ENCODE peak calls at places on chromosomes 1 and 21, in nine cellular contexts. One of them, this sample, is unnamed.

GRCh38 chr21:29187939-29188338 is 57.5 kb downstream of the MAP3K7CL start:
- DNase-seq in RWPE1: peak
- DNase-seq in esophagus muscularis mucosa: no peak
- DNase-seq in GM10248: no peak
- DNase-seq in progenitor cell of endocrine pancreas: no peak
- DNase-seq in mammary epithelial cell: peak
- DNase-seq in cardiac muscle cell: peak
- DNase-seq in Peyer's patch: peak
- DNase-seq in fibroblast of lung: peak
- DNase-seq in this sample: no peak

GRCh38 chr1:230315099-230315498 is 111.0 kb downstream of the PGBD5 start:
- DNase-seq in mammary epithelial cell: no peak
- DNase-seq in esophagus muscularis mucosa: no peak
- DNase-seq in progenitor cell of endocrine pancreas: no peak
- DNase-seq in Peyer's patch: no peak
- DNase-seq in fibroblast of lung: no peak
- DNase-seq in cardiac muscle cell: no peak
- DNase-seq in RWPE1: no peak
- DNase-seq in GM10248: no peak
- DNase-seq in this sample: no peak

GRCh38 chr1:241957692-241958494 is at the start of gene BECN2:
- DNase-seq in Peyer's patch: no peak
- DNase-seq in cardiac muscle cell: no peak
- DNase-seq in fibroblast of lung: no peak
- DNase-seq in mammary epithelial cell: no peak
- DNase-seq in GM10248: no peak
- DNase-seq in RWPE1: no peak
- DNase-seq in progenitor cell of endocrine pancreas: no peak
- DNase-seq in esophagus muscularis mucosa: no peak
- DNase-seq in this sample: no peak

GRCh38 chr1:87684194-87684593 is 355.5 kb downstream of the LMO4 start:
- DNase-seq in fibroblast of lung: peak
- DNase-seq in Peyer's patch: no peak
- DNase-seq in GM10248: no peak
- DNase-seq in esophagus muscularis mucosa: no peak
- DNase-seq in cardiac muscle cell: peak
- DNase-seq in RWPE1: peak
- DNase-seq in mammary epithelial cell: no peak
- DNase-seq in progenitor cell of endocrine pancreas: no peak
- DNase-seq in this sample: no peak

GRCh38 chr1:17831619-17832018 is 76.5 kb downstream of the ACTL8 start:
- DNase-seq in Peyer's patch: peak
- DNase-seq in GM10248: no peak
- DNase-seq in mammary epithelial cell: peak
- DNase-seq in esophagus muscularis mucosa: no peak
- DNase-seq in progenitor cell of endocrine pancreas: peak
- DNase-seq in cardiac muscle cell: peak
- DNase-seq in fibroblast of lung: peak
- DNase-seq in RWPE1: peak
- DNase-seq in this sample: no peak

GRCh38 chr1:1137256-1138045 is 21.6 kb upstream of the C1orf159 start:
- DNase-seq in GM10248: peak
- DNase-seq in esophagus muscularis mucosa: no peak
- DNase-seq in fibroblast of lung: no peak
- DNase-seq in progenitor cell of endocrine pancreas: no peak
- DNase-seq in mammary epithelial cell: no peak
- DNase-seq in RWPE1: no peak
- DNase-seq in cardiac muscle cell: no peak
- DNase-seq in Peyer's patch: peak
- DNase-seq in this sample: no peak

GRCh38 chr1:228358039-228358763 is 48.4 kb downstream of the TRIM11 start:
- DNase-seq in GM10248: no peak
- DNase-seq in fibroblast of lung: no peak
- DNase-seq in mammary epithelial cell: peak
- DNase-seq in RWPE1: no peak
- DNase-seq in Peyer's patch: no peak
- DNase-seq in cardiac muscle cell: no peak
- DNase-seq in progenitor cell of endocrine pancreas: no peak
- DNase-seq in esophagus muscularis mucosa: no peak
- DNase-seq in this sample: no peak

GRCh38 chr1:19468397-19468956 is 16.9 kb downstream of the CAPZB start:
- DNase-seq in fibroblast of lung: no peak
- DNase-seq in RWPE1: peak
- DNase-seq in Peyer's patch: peak
- DNase-seq in mammary epithelial cell: no peak
- DNase-seq in cardiac muscle cell: no peak
- DNase-seq in GM10248: no peak
- DNase-seq in esophagus muscularis mucosa: no peak
- DNase-seq in progenitor cell of endocrine pancreas: no peak
- DNase-seq in this sample: no peak

GRCh38 chr1:232667094-232667780 is 37.3 kb upstream of the SIPA1L2 start:
- DNase-seq in RWPE1: no peak
- DNase-seq in fibroblast of lung: peak
- DNase-seq in cardiac muscle cell: no peak
- DNase-seq in mammary epithelial cell: no peak
- DNase-seq in esophagus muscularis mucosa: no peak
- DNase-seq in GM10248: no peak
- DNase-seq in Peyer's patch: no peak
- DNase-seq in progenitor cell of endocrine pancreas: no peak
- DNase-seq in this sample: no peak

GRCh38 chr21:34908424-34909055 is 140.6 kb downstream of the RUNX1 start:
- DNase-seq in esophagus muscularis mucosa: no peak
- DNase-seq in fibroblast of lung: peak
- DNase-seq in mammary epithelial cell: no peak
- DNase-seq in Peyer's patch: no peak
- DNase-seq in cardiac muscle cell: peak
- DNase-seq in RWPE1: no peak
- DNase-seq in progenitor cell of endocrine pancreas: no peak
- DNase-seq in GM10248: no peak
- DNase-seq in this sample: no peak

GRCh38 chr1:201493757-201494617 is 12.9 kb downstream of the CSRP1 start:
- DNase-seq in RWPE1: no peak
- DNase-seq in esophagus muscularis mucosa: no peak
- DNase-seq in GM10248: no peak
- DNase-seq in Peyer's patch: no peak
- DNase-seq in mammary epithelial cell: no peak
- DNase-seq in fibroblast of lung: peak
- DNase-seq in progenitor cell of endocrine pancreas: peak
- DNase-seq in cardiac muscle cell: peak
- DNase-seq in this sample: no peak

GRCh38 chr1:223819730-223820514 is 25.8 kb downstream of the TP53BP2 start:
- DNase-seq in cardiac muscle cell: peak
- DNase-seq in progenitor cell of endocrine pancreas: no peak
- DNase-seq in Peyer's patch: no peak
- DNase-seq in fibroblast of lung: peak
- DNase-seq in esophagus muscularis mucosa: no peak
- DNase-seq in mammary epithelial cell: no peak
- DNase-seq in GM10248: no peak
- DNase-seq in RWPE1: no peak
- DNase-seq in this sample: no peak

GRCh38 chr1:47510282-47510811 is 72.5 kb downstream of the FOXD2 start:
- DNase-seq in esophagus muscularis mucosa: no peak
- DNase-seq in fibroblast of lung: no peak
- DNase-seq in RWPE1: no peak
- DNase-seq in Peyer's patch: no peak
- DNase-seq in progenitor cell of endocrine pancreas: no peak
- DNase-seq in cardiac muscle cell: no peak
- DNase-seq in mammary epithelial cell: no peak
- DNase-seq in GM10248: no peak
- DNase-seq in this sample: no peak

GRCh38 chr1:192516776-192517297 is 58.7 kb upstream of the RGS1 start:
- DNase-seq in progenitor cell of endocrine pancreas: no peak
- DNase-seq in GM10248: peak
- DNase-seq in mammary epithelial cell: no peak
- DNase-seq in Peyer's patch: peak
- DNase-seq in cardiac muscle cell: no peak
- DNase-seq in fibroblast of lung: no peak
- DNase-seq in esophagus muscularis mucosa: no peak
- DNase-seq in RWPE1: no peak
- DNase-seq in this sample: no peak

GRCh38 chr1:85085417-85085816 is 37.1 kb upstream of the MCOLN3 start:
- DNase-seq in RWPE1: no peak
- DNase-seq in esophagus muscularis mucosa: no peak
- DNase-seq in progenitor cell of endocrine pancreas: no peak
- DNase-seq in GM10248: no peak
- DNase-seq in Peyer's patch: no peak
- DNase-seq in fibroblast of lung: no peak
- DNase-seq in mammary epithelial cell: no peak
- DNase-seq in cardiac muscle cell: no peak
- DNase-seq in this sample: no peak

GRCh38 chr21:35090403-35090802 is 41.3 kb upstream of the RUNX1 start:
- DNase-seq in progenitor cell of endocrine pancreas: no peak
- DNase-seq in cardiac muscle cell: no peak
- DNase-seq in GM10248: no peak
- DNase-seq in fibroblast of lung: no peak
- DNase-seq in Peyer's patch: no peak
- DNase-seq in mammary epithelial cell: no peak
- DNase-seq in RWPE1: no peak
- DNase-seq in esophagus muscularis mucosa: no peak
- DNase-seq in this sample: no peak

GRCh38 chr1:36092798-36093185 is 4.1 kb downstream of the ADPRS start:
- DNase-seq in progenitor cell of endocrine pancreas: no peak
- DNase-seq in RWPE1: no peak
- DNase-seq in GM10248: no peak
- DNase-seq in Peyer's patch: peak
- DNase-seq in fibroblast of lung: no peak
- DNase-seq in mammary epithelial cell: no peak
- DNase-seq in cardiac muscle cell: no peak
- DNase-seq in esophagus muscularis mucosa: no peak
- DNase-seq in this sample: no peak

GRCh38 chr21:42652527-42653491 is 612 bp upstream of the PDE9A start:
- DNase-seq in esophagus muscularis mucosa: no peak
- DNase-seq in mammary epithelial cell: peak
- DNase-seq in Peyer's patch: no peak
- DNase-seq in fibroblast of lung: peak
- DNase-seq in cardiac muscle cell: peak
- DNase-seq in progenitor cell of endocrine pancreas: peak
- DNase-seq in GM10248: no peak
- DNase-seq in RWPE1: no peak
- DNase-seq in this sample: no peak

GRCh38 chr1:54885863-54886723 is 902 bp downstream of the DHCR24 start:
- DNase-seq in GM10248: no peak
- DNase-seq in mammary epithelial cell: peak
- DNase-seq in fibroblast of lung: no peak
- DNase-seq in cardiac muscle cell: no peak
- DNase-seq in Peyer's patch: peak
- DNase-seq in RWPE1: peak
- DNase-seq in progenitor cell of endocrine pancreas: no peak
- DNase-seq in esophagus muscularis mucosa: no peak
- DNase-seq in this sample: no peak

GRCh38 chr1:219876798-219877209 is 51.6 kb downstream of the SLC30A10 start:
- DNase-seq in mammary epithelial cell: no peak
- DNase-seq in esophagus muscularis mucosa: no peak
- DNase-seq in RWPE1: peak
- DNase-seq in cardiac muscle cell: peak
- DNase-seq in Peyer's patch: no peak
- DNase-seq in fibroblast of lung: no peak
- DNase-seq in progenitor cell of endocrine pancreas: no peak
- DNase-seq in GM10248: no peak
- DNase-seq in this sample: no peak
- TF ChIP-seq CTCF in mammary epithelial cell: peak
- TF ChIP-seq CTCF in esophagus muscularis mucosa: no peak
- TF ChIP-seq CTCF in RWPE1: no peak
- TF ChIP-seq CTCF in cardiac muscle cell: peak
- TF ChIP-seq CTCF in Peyer's patch: peak
- TF ChIP-seq CTCF in fibroblast of lung: peak
- TF ChIP-seq CTCF in progenitor cell of endocrine pancreas: peak
- TF ChIP-seq CTCF in GM10248: peak
- TF ChIP-seq CTCF in this sample: peak

DNA sequence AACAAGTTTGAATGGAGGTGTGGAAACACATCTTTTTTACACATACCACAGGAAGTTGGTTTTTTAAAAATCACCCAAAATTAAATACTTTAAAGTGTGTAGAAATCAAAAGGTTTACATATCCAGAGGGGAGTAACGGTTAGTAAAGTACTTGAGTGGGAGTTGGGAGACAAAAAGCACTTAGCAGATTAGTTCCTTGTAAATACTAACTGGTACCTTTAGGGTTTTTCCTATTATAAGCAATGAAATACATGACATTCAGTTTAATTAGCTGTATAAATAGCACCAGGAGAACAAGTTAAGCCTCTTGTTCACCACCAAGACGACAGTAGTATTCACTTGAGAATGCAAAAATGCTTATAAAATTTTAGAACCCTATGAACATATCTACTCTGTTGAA is 23.7 kb upstream of the RAVER2 start:
- DNase-seq in cardiac muscle cell: no peak
- DNase-seq in esophagus muscularis mucosa: no peak
- DNase-seq in progenitor cell of endocrine pancreas: no peak
- DNase-seq in Peyer's patch: no peak
- DNase-seq in GM10248: no peak
- DNase-seq in fibroblast of lung: no peak
- DNase-seq in RWPE1: no peak
- DNase-seq in mammary epithelial cell: no peak
- DNase-seq in this sample: no peak
- TF ChIP-seq CTCF in cardiac muscle cell: no peak
- TF ChIP-seq CTCF in esophagus muscularis mucosa: no peak
- TF ChIP-seq CTCF in progenitor cell of endocrine pancreas: no peak
- TF ChIP-seq CTCF in Peyer's patch: no peak
- TF ChIP-seq CTCF in GM10248: no peak
- TF ChIP-seq CTCF in fibroblast of lung: no peak
- TF ChIP-seq CTCF in RWPE1: no peak
- TF ChIP-seq CTCF in mammary epithelial cell: no peak
- TF ChIP-seq CTCF in this sample: no peak

GRCh38 chr1:13775916-13776315 is 75.9 kb downstream of the PRDM2 start:
- DNase-seq in GM10248: no peak
- DNase-seq in fibroblast of lung: no peak
- DNase-seq in Peyer's patch: no peak
- DNase-seq in progenitor cell of endocrine pancreas: no peak
- DNase-seq in cardiac muscle cell: no peak
- DNase-seq in RWPE1: no peak
- DNase-seq in esophagus muscularis mucosa: no peak
- DNase-seq in mammary epithelial cell: no peak
- DNase-seq in this sample: no peak
- TF ChIP-seq CTCF in GM10248: no peak
- TF ChIP-seq CTCF in fibroblast of lung: no peak
- TF ChIP-seq CTCF in Peyer's patch: no peak
- TF ChIP-seq CTCF in progenitor cell of endocrine pancreas: no peak
- TF ChIP-seq CTCF in cardiac muscle cell: no peak
- TF ChIP-seq CTCF in RWPE1: no peak
- TF ChIP-seq CTCF in esophagus muscularis mucosa: no peak
- TF ChIP-seq CTCF in mammary epithelial cell: no peak
- TF ChIP-seq CTCF in this sample: no peak

DNA sequence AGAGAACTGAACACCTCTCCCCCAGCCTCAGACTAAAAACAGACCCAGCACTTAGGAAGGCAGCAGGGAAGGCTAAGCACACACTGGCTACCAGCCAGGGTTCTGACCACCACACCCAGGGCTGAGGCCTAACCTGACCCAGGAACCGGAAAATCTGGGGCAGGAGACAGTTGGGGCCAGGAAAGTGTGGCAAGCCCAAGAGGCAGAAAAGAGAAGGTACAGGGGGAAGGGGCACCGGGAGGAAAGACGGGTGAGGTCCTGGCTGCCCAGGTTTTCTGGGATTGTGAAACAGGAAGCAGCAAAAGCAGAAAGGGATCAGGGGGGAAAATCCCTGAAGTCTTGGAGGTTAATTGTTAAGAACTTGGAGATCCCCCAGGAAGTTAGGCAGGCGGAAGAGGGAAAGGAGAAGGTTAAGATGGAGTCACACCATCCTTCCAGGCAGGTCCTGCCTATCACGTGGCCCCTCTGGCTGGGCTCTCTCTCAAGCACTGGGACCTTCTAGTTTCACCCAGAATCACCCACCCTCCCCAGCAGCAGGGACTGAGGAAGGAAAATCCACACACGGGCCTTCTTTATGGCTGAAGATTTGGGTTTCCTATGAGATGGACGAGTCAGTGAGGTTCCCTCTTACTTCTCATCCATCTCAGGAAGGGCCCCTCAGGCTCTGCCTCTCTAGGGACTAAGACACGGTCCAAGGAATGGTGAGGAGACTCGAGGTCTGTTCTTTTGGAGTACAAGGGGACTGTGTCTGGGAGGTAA is 2.6 kb downstream of the HDGF start:
- DNase-seq in GM10248: no peak
- DNase-seq in Peyer's patch: peak
- DNase-seq in cardiac muscle cell: peak
- DNase-seq in progenitor cell of endocrine pancreas: no peak
- DNase-seq in mammary epithelial cell: peak
- DNase-seq in RWPE1: no peak
- DNase-seq in esophagus muscularis mucosa: no peak
- DNase-seq in fibroblast of lung: peak
- DNase-seq in this sample: no peak
- TF ChIP-seq CTCF in GM10248: no peak
- TF ChIP-seq CTCF in Peyer's patch: no peak
- TF ChIP-seq CTCF in cardiac muscle cell: no peak
- TF ChIP-seq CTCF in progenitor cell of endocrine pancreas: no peak
- TF ChIP-seq CTCF in mammary epithelial cell: no peak
- TF ChIP-seq CTCF in RWPE1: no peak
- TF ChIP-seq CTCF in esophagus muscularis mucosa: no peak
- TF ChIP-seq CTCF in fibroblast of lung: no peak
- TF ChIP-seq CTCF in this sample: no peak

This sample was measured in type B pancreatic cell.